ENCODE peak calls at places on chromosomes 11 and 22, in four cellular contexts. P is non-pigmented ciliary epithelial cell, L is LHCN-M2, D is hepatic stellate cell. C is an unnamed sample.

GRCh38 chr11:11480951-11481350 is 127.9 kb upstream of the CSNK2A3 start:
- DNase-seq in D (no peak), L (no peak), P (no peak), C (no peak)

GRCh38 chr11:117824571-117825537 is at the start of gene FXYD2:
- DNase-seq in D (no peak), P (no peak), L (no peak), C (peak)

GRCh38 chr22:49977578-49977977 is 17.0 kb downstream of the PIM3 start:
- DNase-seq in D (no peak), L (no peak), P (no peak), C (no peak)

GRCh38 chr11:113201055-113201818 is 113.1 kb upstream of the TTC12 start:
- DNase-seq in L (no peak), P (no peak), D (no peak), C (no peak)

GRCh38 chr22:50537765-50538164 is 7.9 kb upstream of the KLHDC7B start:
- DNase-seq in L (no peak), D (no peak), P (no peak), C (no peak)

GRCh38 chr11:130094614-130095013 is 24.9 kb downstream of the APLP2 start:
- DNase-seq in P (no peak), L (no peak), D (no peak), C (peak)

GRCh38 chr11:17722000-17722643 is 2.8 kb downstream of the MYOD1 start:
- DNase-seq in L (peak), D (peak), P (no peak), C (peak)

GRCh38 chr11:12142909-12143308 is 32.5 kb downstream of the MICAL2 start:
- DNase-seq in D (no peak), P (no peak), L (no peak), C (no peak)

GRCh38 chr22:19669570-19669969 is 44.7 kb upstream of the SEPTIN5 start:
- DNase-seq in D (no peak), P (no peak), L (no peak), C (no peak)

GRCh38 chr11:66277475-66278391 is at the start of gene CNIH2:
- DNase-seq in L (no peak), P (no peak), D (peak), C (no peak)

C was measured in lung microvascular endothelial cell.